ENCODE peak calls at places on chromosome 11, in eight cellular contexts. G is HT1080, K is fibroblast of the aortic adventitia, H is LHCN-M2, Z is AG20443, O is Caco-2, I is substantia nigra, L is T-helper 1 cell. D is an unnamed sample.
A peak's percentile ranks its signal among the peaks of the same experiment; 100 is the strongest.

GRCh38 chr11:64688534-64688982 is 34.4 kb downstream of the NRXN2 start:
- DNase-seq in Z (peak; percentile 93), K (peak; percentile 85), L (peak; percentile 87), O (peak; percentile 90), I (peak; percentile 91), G (peak; percentile 81), H (peak; percentile 90), D (peak; percentile 75)

GRCh38 chr11:120011836-120012235 is 126.1 kb downstream of the TRIM29 start:
- DNase-seq in O (no peak), I (peak; percentile 25), G (no peak), H (no peak), K (no peak), L (no peak), Z (no peak), D (no peak)

GRCh38 chr11:2813141-2813908 is 72.2 kb downstream of the CDKN1C start:
- DNase-seq in G (peak; percentile 50), Z (no peak), I (no peak), H (peak; percentile 79), O (no peak), L (no peak), K (no peak), D (no peak)

GRCh38 chr11:72821920-72822799 is 7.9 kb downstream of the ATG16L2 start:
- DNase-seq in L (peak; percentile 79), K (peak; percentile 76), Z (peak; percentile 99), H (no peak), O (peak; percentile 95), G (no peak), I (peak; percentile 78), D (no peak)

GRCh38 chr11:11056749-11057471 is 199.1 kb upstream of the ZBED5 start:
- DNase-seq in L (no peak), G (no peak), Z (no peak), K (peak; percentile 12), H (no peak), I (no peak), O (no peak), D (no peak)

GRCh38 chr11:58222730-58223129 is 6.0 kb downstream of the OR10Q1 start:
- DNase-seq in K (no peak), H (peak; percentile 17), I (no peak), Z (no peak), G (no peak), O (no peak), L (no peak), D (no peak)

GRCh38 chr11:20501252-20501651 is 98.2 kb upstream of the SLC6A5 start:
- DNase-seq in O (no peak), G (no peak), H (no peak), K (no peak), L (no peak), Z (no peak), I (no peak), D (no peak)

GRCh38 chr11:69033431-69033830 is 15.3 kb upstream of the TPCN2 start:
- DNase-seq in Z (no peak), O (no peak), H (no peak), G (no peak), I (no peak), K (no peak), L (no peak), D (no peak)

GRCh38 chr11:68583047-68583446 is 101.3 kb upstream of the GAL start:
- DNase-seq in L (no peak), K (peak; percentile 65), Z (peak; percentile 37), G (peak; percentile 13), I (no peak), O (no peak), H (peak; percentile 49), D (peak; percentile 2)

GRCh38 chr11:65500262-65501004 is 1.6 kb downstream of the MALAT1 start:
- DNase-seq in Z (no peak), L (no peak), G (peak; percentile 64), K (peak; percentile 78), O (no peak), I (no peak), H (peak; percentile 70), D (peak; percentile 54)

GRCh38 chr11:446886-447285 is 3.2 kb upstream of the PTDSS2 start:
- DNase-seq in L (no peak), K (no peak), I (no peak), Z (no peak), O (no peak), G (no peak), H (no peak), D (no peak)

GRCh38 chr11:103844327-103845215 is 191.9 kb upstream of the DDI1 start:
- DNase-seq in Z (no peak), K (no peak), O (no peak), H (no peak), L (no peak), I (no peak), G (no peak), D (no peak)

GRCh38 chr11:11263238-11264030 is 89.6 kb downstream of the CSNK2A3 start:
- DNase-seq in L (no peak), H (peak; percentile 18), Z (no peak), G (peak; percentile 32), O (no peak), I (no peak), K (no peak), D (peak; percentile 46)

GRCh38 chr11:101133190-101133589 is 3.6 kb upstream of the PGR start:
- DNase-seq in K (no peak), G (peak; percentile 54), L (no peak), Z (no peak), I (no peak), O (no peak), H (no peak), D (no peak)

GRCh38 chr11:8777907-8778767 is 95.5 kb downstream of the RPL27A start:
- DNase-seq in O (no peak), L (no peak), Z (peak; percentile 62), K (peak; percentile 54), H (peak; percentile 91), G (no peak), I (no peak), D (no peak)

GRCh38 chr11:37973926-37974325 is 1375.9 kb upstream of the RAG2 start:
- DNase-seq in K (no peak), Z (no peak), I (no peak), G (peak; percentile 3), O (no peak), L (no peak), H (no peak), D (no peak)

GRCh38 chr11:100963375-100963774 is 166.2 kb downstream of the PGR start:
- DNase-seq in G (no peak), K (peak; percentile 35), Z (no peak), I (no peak), L (no peak), H (no peak), O (no peak), D (no peak)

GRCh38 chr11:65417702-65418430 is 4.7 kb upstream of the NEAT1 start:
- DNase-seq in L (no peak), K (peak; percentile 61), O (peak; percentile 62), Z (peak; percentile 70), H (peak; percentile 31), G (no peak), I (no peak), D (peak; percentile 23)

GRCh38 chr11:70333206-70333605 is 62.7 kb downstream of the PPFIA1 start:
- DNase-seq in L (no peak), Z (no peak), O (no peak), H (no peak), G (no peak), I (no peak), K (no peak), D (no peak)

GRCh38 chr11:123566852-123567251 is 87.6 kb downstream of the SCN3B start:
- DNase-seq in Z (no peak), K (no peak), L (no peak), I (no peak), H (no peak), O (no peak), G (no peak), D (no peak)

GRCh38 chr11:110497204-110497987 is 67.6 kb downstream of the FDX1 start:
- DNase-seq in L (no peak), Z (no peak), H (no peak), K (peak; percentile 41), O (no peak), I (no peak), G (no peak), D (no peak)

GRCh38 chr11:118908264-118908663 is 17.5 kb downstream of the BCL9L start:
- DNase-seq in L (no peak), Z (no peak), O (peak; percentile 42), K (no peak), H (no peak), I (no peak), G (no peak), D (no peak)

GRCh38 chr11:110470716-110471115 is 41.0 kb downstream of the FDX1 start:
- DNase-seq in L (no peak), H (no peak), Z (no peak), G (no peak), O (no peak), I (no peak), K (peak; percentile 37), D (no peak)

GRCh38 chr11:13462311-13462927 is 603 bp downstream of the BTBD10 start:
- DNase-seq in I (peak; percentile 65), H (peak; percentile 34), O (peak; percentile 81), G (peak; percentile 81), L (peak; percentile 54), K (peak; percentile 31), Z (peak; percentile 55), D (peak; percentile 79)

GRCh38 chr11:87971354-87971753 is 203.9 kb downstream of the RAB38 start:
- DNase-seq in H (no peak), G (no peak), K (no peak), Z (no peak), O (no peak), L (no peak), I (no peak), D (no peak)

GRCh38 chr11:94513091-94513490 is 830 bp downstream of the C11orf97 start:
- DNase-seq in L (no peak), O (no peak), I (no peak), G (peak; percentile 48), Z (no peak), K (no peak), H (no peak), D (no peak)

GRCh38 chr11:69351460-69351859 is 57.5 kb downstream of the MYEOV start:
- DNase-seq in O (no peak), L (no peak), G (peak; percentile 79), K (peak; percentile 87), H (peak; percentile 79), I (no peak), Z (peak; percentile 52), D (peak; percentile 82)

GRCh38 chr11:60310407-60310998 is 16.6 kb upstream of the MS4A6E start:
- DNase-seq in O (no peak), I (peak; percentile 0), G (no peak), K (no peak), Z (no peak), H (no peak), L (no peak), D (no peak)

GRCh38 chr11:69268911-69269310 is 25.0 kb upstream of the MYEOV start:
- DNase-seq in L (no peak), Z (no peak), H (no peak), O (no peak), I (no peak), G (no peak), K (no peak), D (no peak)